ENCODE peak calls at places on chromosomes 2 and 18, in four cellular contexts. One of them, this sample, is unnamed.

GRCh38 chr18:11387880-11388279 is 221.5 kb upstream of the SLC35G4 start:
- DNase-seq in K562: peak
- DNase-seq in A549: peak
- DNase-seq in IMR-90: peak
- DNase-seq in this sample: no peak

GRCh38 chr2:219702796-219703545 is 75.5 kb downstream of the SLC4A3 start:
- DNase-seq in K562: no peak
- DNase-seq in A549: no peak
- DNase-seq in IMR-90: no peak
- DNase-seq in this sample: no peak

GRCh38 chr18:79386547-79386946 is 9.2 kb upstream of the NFATC1 start:
- DNase-seq in A549: no peak
- DNase-seq in IMR-90: no peak
- DNase-seq in K562: no peak
- DNase-seq in this sample: no peak

GRCh38 chr2:53095664-53096063 is 671.9 kb upstream of the CHAC2 start:
- DNase-seq in IMR-90: no peak
- DNase-seq in K562: no peak
- DNase-seq in A549: no peak
- DNase-seq in this sample: no peak

GRCh38 chr2:86297382-86298147 is 39.9 kb downstream of the REEP1 start:
- DNase-seq in IMR-90: no peak
- DNase-seq in K562: no peak
- DNase-seq in A549: no peak
- DNase-seq in this sample: no peak

GRCh38 chr2:64005707-64006356 is 13.4 kb downstream of the VPS54 start:
- DNase-seq in IMR-90: no peak
- DNase-seq in K562: no peak
- DNase-seq in A549: no peak
- DNase-seq in this sample: no peak

GRCh38 chr2:151632993-151633592 is 101.2 kb downstream of the NEB start:
- DNase-seq in K562: no peak
- DNase-seq in IMR-90: peak
- DNase-seq in A549: no peak
- DNase-seq in this sample: no peak

GRCh38 chr2:238929242-238930081 is 81.6 kb downstream of the TWIST2 start:
- DNase-seq in A549: no peak
- DNase-seq in IMR-90: peak
- DNase-seq in K562: no peak
- DNase-seq in this sample: no peak

GRCh38 chr2:147451131-147451530 is 393.7 kb upstream of the ACVR2A start:
- DNase-seq in K562: no peak
- DNase-seq in A549: no peak
- DNase-seq in IMR-90: no peak
- DNase-seq in this sample: no peak

GRCh38 chr2:43623052-43623451 is 14.0 kb upstream of the PLEKHH2 start:
- DNase-seq in K562: no peak
- DNase-seq in A549: no peak
- DNase-seq in IMR-90: no peak
- DNase-seq in this sample: no peak

GRCh38 chr2:121076885-121077549 is 208.0 kb downstream of the TFCP2L1 start:
- DNase-seq in K562: peak
- DNase-seq in A549: peak
- DNase-seq in IMR-90: peak
- DNase-seq in this sample: no peak

GRCh38 chr2:69956580-69956979 is 4.9 kb downstream of the ASPRV1 start:
- DNase-seq in K562: no peak
- DNase-seq in A549: no peak
- DNase-seq in IMR-90: no peak
- DNase-seq in this sample: no peak

GRCh38 chr2:232330068-232330999 is 48.2 kb upstream of the ALPP start:
- DNase-seq in A549: no peak
- DNase-seq in IMR-90: no peak
- DNase-seq in K562: no peak
- DNase-seq in this sample: no peak

GRCh38 chr2:76599732-76600368 is 889.1 kb upstream of the GCFC2 start:
- DNase-seq in K562: peak
- DNase-seq in IMR-90: peak
- DNase-seq in A549: peak
- DNase-seq in this sample: peak

GRCh38 chr2:201797175-201797840 is 9.0 kb upstream of the CDK15 start:
- DNase-seq in IMR-90: peak
- DNase-seq in K562: no peak
- DNase-seq in A549: no peak
- DNase-seq in this sample: no peak

GRCh38 chr2:52082646-52083045 is 1050.7 kb upstream of the NRXN1 start:
- DNase-seq in K562: no peak
- DNase-seq in IMR-90: no peak
- DNase-seq in A549: no peak
- DNase-seq in this sample: no peak

GRCh38 chr2:189648846-189649529 is 12.3 kb upstream of the ASNSD1 start:
- DNase-seq in IMR-90: peak
- DNase-seq in A549: no peak
- DNase-seq in K562: no peak
- DNase-seq in this sample: no peak

GRCh38 chr2:197307933-197308521 is 2.6 kb downstream of the ANKRD44 start:
- DNase-seq in A549: no peak
- DNase-seq in K562: no peak
- DNase-seq in IMR-90: no peak
- DNase-seq in this sample: no peak

GRCh38 chr18:63319383-63320040 is at the start of gene BCL2:
- DNase-seq in A549: peak
- DNase-seq in K562: no peak
- DNase-seq in IMR-90: peak
- DNase-seq in this sample: no peak

GRCh38 chr2:70785137-70785911 is 5.1 kb downstream of the FIGLA start:
- DNase-seq in IMR-90: no peak
- DNase-seq in K562: peak
- DNase-seq in A549: peak
- DNase-seq in this sample: no peak

GRCh38 chr2:215530191-215530968 is 94.5 kb upstream of the FN1 start:
- DNase-seq in A549: no peak
- DNase-seq in K562: no peak
- DNase-seq in IMR-90: peak
- DNase-seq in this sample: no peak

GRCh38 chr2:167345559-167345958 is 457.3 kb downstream of the XIRP2 start:
- DNase-seq in A549: no peak
- DNase-seq in K562: no peak
- DNase-seq in IMR-90: no peak
- DNase-seq in this sample: no peak

GRCh38 chr2:26526589-26526988 is 48.7 kb upstream of the OTOF start:
- DNase-seq in IMR-90: no peak
- DNase-seq in A549: no peak
- DNase-seq in K562: no peak
- DNase-seq in this sample: no peak

GRCh38 chr2:10438688-10439087 is 9.4 kb downstream of the ODC1 start:
- DNase-seq in K562: no peak
- DNase-seq in IMR-90: no peak
- DNase-seq in A549: no peak
- DNase-seq in this sample: no peak

GRCh38 chr18:37778417-37779165 is 213.0 kb upstream of the CELF4 start:
- DNase-seq in K562: peak
- DNase-seq in IMR-90: no peak
- DNase-seq in A549: peak
- DNase-seq in this sample: no peak

GRCh38 chr18:34677056-34677574 is 33.0 kb upstream of the DTNA start:
- DNase-seq in K562: no peak
- DNase-seq in IMR-90: no peak
- DNase-seq in A549: no peak
- DNase-seq in this sample: no peak

GRCh38 chr2:161250864-161251436 is 57.3 kb upstream of the PSMD14 start:
- DNase-seq in A549: peak
- DNase-seq in K562: peak
- DNase-seq in IMR-90: peak
- DNase-seq in this sample: no peak

GRCh38 chr2:215621389-215621788 is 185.5 kb upstream of the FN1 start:
- DNase-seq in K562: no peak
- DNase-seq in A549: no peak
- DNase-seq in IMR-90: no peak
- DNase-seq in this sample: no peak

GRCh38 chr2:197972017-197972416 is 167.6 kb downstream of the PLCL1 start:
- DNase-seq in A549: no peak
- DNase-seq in K562: no peak
- DNase-seq in IMR-90: peak
- DNase-seq in this sample: no peak

GRCh38 chr2:42722328-42723190 is 41.4 kb downstream of the OXER1 start:
- DNase-seq in A549: no peak
- DNase-seq in IMR-90: peak
- DNase-seq in K562: no peak
- DNase-seq in this sample: peak

GRCh38 chr2:120239488-120240287 is 13.0 kb upstream of the RALB start:
- DNase-seq in K562: peak
- DNase-seq in A549: peak
- DNase-seq in IMR-90: peak
- DNase-seq in this sample: no peak

GRCh38 chr2:69095246-69095645 is 82.3 kb downstream of the ANTXR1 start:
- DNase-seq in A549: no peak
- DNase-seq in K562: no peak
- DNase-seq in IMR-90: peak
- DNase-seq in this sample: no peak

GRCh38 chr18:36652503-36652902 is 176.3 kb downstream of the TPGS2 start:
- DNase-seq in IMR-90: no peak
- DNase-seq in K562: no peak
- DNase-seq in A549: no peak
- DNase-seq in this sample: no peak

GRCh38 chr2:33903237-33903636 is 304.1 kb upstream of the FAM98A start:
- DNase-seq in K562: no peak
- DNase-seq in IMR-90: no peak
- DNase-seq in A549: no peak
- DNase-seq in this sample: no peak

DNA sequence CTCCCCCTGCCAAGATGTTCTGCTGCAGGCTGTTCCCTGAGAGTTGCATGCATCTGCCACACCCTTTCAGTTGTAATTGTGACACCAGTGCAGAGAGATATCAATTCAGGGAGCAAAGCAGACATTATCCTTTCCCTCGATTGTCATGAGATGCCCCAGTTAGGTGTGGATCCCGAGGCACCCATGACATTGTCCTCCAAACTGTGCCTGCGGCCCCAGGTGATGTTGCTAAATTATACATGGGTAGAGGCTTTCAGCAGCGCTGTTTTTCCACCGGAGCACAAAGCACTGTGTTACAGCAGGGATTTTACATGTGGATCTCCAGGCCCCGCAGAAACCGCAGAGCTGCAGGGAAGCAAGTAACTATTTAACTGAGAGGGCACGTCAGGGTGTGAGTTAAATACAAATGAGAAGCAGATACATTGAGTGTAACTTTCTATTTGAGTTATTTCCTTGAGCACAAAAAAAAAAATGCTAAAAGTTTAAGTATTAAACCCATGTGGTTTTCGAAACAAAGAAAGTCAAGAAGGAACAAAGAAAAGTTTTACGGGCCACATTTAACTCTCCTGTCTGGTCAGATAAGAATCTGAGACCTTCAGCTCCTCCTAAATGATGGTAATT is 90.3 kb upstream of the BCL2L11 start:
- DNase-seq in IMR-90: no peak
- DNase-seq in K562: no peak
- DNase-seq in A549: no peak
- DNase-seq in this sample: no peak
- TF ChIP-seq RCOR1 in IMR-90: no peak
- TF ChIP-seq RCOR1 in K562: no peak
- TF ChIP-seq RCOR1 in A549: no peak
- TF ChIP-seq RCOR1 in this sample: no peak

GRCh38 chr2:177169810-177170514 is 42.6 kb upstream of the HNRNPA3 start:
- DNase-seq in K562: no peak
- DNase-seq in IMR-90: no peak
- DNase-seq in A549: no peak
- DNase-seq in this sample: peak

GRCh38 chr2:177175917-177176668 is 36.5 kb upstream of the HNRNPA3 start:
- DNase-seq in IMR-90: no peak
- DNase-seq in K562: no peak
- DNase-seq in A549: no peak
- DNase-seq in this sample: no peak

GRCh38 chr2:177172034-177172880 is 40.3 kb upstream of the HNRNPA3 start:
- DNase-seq in K562: no peak
- DNase-seq in IMR-90: peak
- DNase-seq in A549: peak
- DNase-seq in this sample: no peak

GRCh38 chr2:177174456-177174855 is 38.1 kb upstream of the HNRNPA3 start:
- DNase-seq in A549: no peak
- DNase-seq in IMR-90: no peak
- DNase-seq in K562: no peak
- DNase-seq in this sample: no peak

GRCh38 chr2:177171418-177171865 is 41.2 kb upstream of the HNRNPA3 start:
- DNase-seq in K562: no peak
- DNase-seq in IMR-90: no peak
- DNase-seq in A549: no peak
- DNase-seq in this sample: no peak
- TF ChIP-seq CEBPB in K562: no peak
- TF ChIP-seq CEBPB in IMR-90: no peak
- TF ChIP-seq CEBPB in A549: no peak
- TF ChIP-seq CEBPB in this sample: peak

GRCh38 chr2:45859682-45860081 is 208.2 kb downstream of the PRKCE start:
- DNase-seq in IMR-90: no peak
- DNase-seq in K562: no peak
- DNase-seq in A549: no peak
- DNase-seq in this sample: no peak

GRCh38 chr2:45856391-45857055 is 205.0 kb downstream of the PRKCE start:
- DNase-seq in K562: no peak
- DNase-seq in A549: no peak
- DNase-seq in IMR-90: no peak
- DNase-seq in this sample: no peak

GRCh38 chr2:45857206-45857605 is 205.7 kb downstream of the PRKCE start:
- DNase-seq in IMR-90: no peak
- DNase-seq in K562: no peak
- DNase-seq in A549: no peak
- DNase-seq in this sample: no peak

GRCh38 chr2:45860136-45861106 is 208.9 kb downstream of the PRKCE start:
- DNase-seq in K562: no peak
- DNase-seq in A549: no peak
- DNase-seq in IMR-90: peak
- DNase-seq in this sample: no peak

GRCh38 chr2:45857848-45858520 is 206.5 kb downstream of the PRKCE start:
- DNase-seq in IMR-90: no peak
- DNase-seq in K562: no peak
- DNase-seq in A549: no peak
- DNase-seq in this sample: no peak
- TF ChIP-seq RCOR1 in IMR-90: no peak
- TF ChIP-seq RCOR1 in K562: no peak
- TF ChIP-seq RCOR1 in A549: no peak
- TF ChIP-seq RCOR1 in this sample: no peak

GRCh38 chr18:8835556-8835955 is 130.2 kb downstream of the MTCL1 start:
- DNase-seq in IMR-90: peak
- DNase-seq in A549: no peak
- DNase-seq in K562: no peak
- DNase-seq in this sample: no peak

GRCh38 chr18:8842506-8842905 is 137.2 kb downstream of the MTCL1 start:
- DNase-seq in A549: no peak
- DNase-seq in K562: no peak
- DNase-seq in IMR-90: no peak
- DNase-seq in this sample: no peak

GRCh38 chr18:8841781-8842485 is 136.6 kb downstream of the MTCL1 start:
- DNase-seq in IMR-90: peak
- DNase-seq in A549: no peak
- DNase-seq in K562: no peak
- DNase-seq in this sample: no peak

GRCh38 chr18:8843005-8843404 is 137.6 kb downstream of the MTCL1 start:
- DNase-seq in K562: no peak
- DNase-seq in IMR-90: no peak
- DNase-seq in A549: no peak
- DNase-seq in this sample: no peak

GRCh38 chr18:8839285-8839684 is 133.9 kb downstream of the MTCL1 start:
- DNase-seq in K562: no peak
- DNase-seq in A549: no peak
- DNase-seq in IMR-90: no peak
- DNase-seq in this sample: no peak
- TF ChIP-seq CEBPB in K562: no peak
- TF ChIP-seq CEBPB in A549: no peak
- TF ChIP-seq CEBPB in IMR-90: no peak
- TF ChIP-seq CEBPB in this sample: no peak

This sample was measured in GM12878.